ENCODE peak calls at places on chromosomes 6 and 20, in nine cellular contexts. H, J, L, P, I, W, M, A and R are unnamed samples.

GRCh38 chr6:147530132-147531060 is 21.9 kb downstream of the SAMD5 start:
- DNase-seq in H (no peak), J (no peak), L (no peak), P (no peak), I (no peak), W (no peak), M (peak; percentile 36), A (no peak), R (no peak)

GRCh38 chr6:169237496-169238134 is 16.0 kb downstream of the THBS2 start:
- DNase-seq in H (no peak), J (no peak), L (no peak), P (no peak), I (no peak), W (no peak), M (no peak), A (no peak), R (peak; percentile 65)

GRCh38 chr6:166565084-166565651 is 21.3 kb downstream of the RAMACL start:
- DNase-seq in H (no peak), J (no peak), L (no peak), P (no peak), I (no peak), W (no peak), M (no peak), A (no peak), R (no peak)

GRCh38 chr6:79034865-79035264 is 43.2 kb downstream of the PHIP start:
- DNase-seq in H (no peak), J (no peak), L (no peak), P (no peak), I (no peak), W (no peak), M (no peak), A (no peak), R (no peak)

GRCh38 chr6:123380257-123380656 is 256.5 kb downstream of the TRDN start:
- DNase-seq in H (no peak), J (no peak), L (no peak), P (no peak), I (no peak), W (no peak), M (no peak), A (peak; percentile 1), R (no peak)

GRCh38 chr6:165636415-165637048 is 26.5 kb downstream of the PDE10A start:
- DNase-seq in H (no peak), J (no peak), L (no peak), P (no peak), I (no peak), W (no peak), M (no peak), A (no peak), R (no peak)

GRCh38 chr6:13877116-13877515 is 47.6 kb upstream of the RNF182 start:
- DNase-seq in H (peak; percentile 10), J (no peak), L (no peak), P (no peak), I (no peak), W (no peak), M (no peak), A (no peak), R (no peak)

GRCh38 chr20:48752963-48753362 is 74.8 kb downstream of the PREX1 start:
- DNase-seq in H (no peak), J (no peak), L (no peak), P (no peak), I (no peak), W (no peak), M (no peak), A (no peak), R (no peak)

GRCh38 chr6:27605401-27606342 is 132.8 kb upstream of the ZNF184 start:
- DNase-seq in H (no peak), J (no peak), L (no peak), P (no peak), I (no peak), W (no peak), M (peak; percentile 96), A (peak; percentile 36), R (no peak)

GRCh38 chr6:139577124-139577800 is 202.8 kb upstream of the CITED2 start:
- DNase-seq in H (no peak), J (no peak), L (no peak), P (no peak), I (no peak), W (no peak), M (no peak), A (no peak), R (no peak)

GRCh38 chr6:68778356-68779020 is 143.4 kb downstream of the ADGRB3 start:
- DNase-seq in H (no peak), J (no peak), L (no peak), P (peak; percentile 55), I (no peak), W (no peak), M (peak; percentile 2), A (no peak), R (no peak)

GRCh38 chr6:75422024-75422639 is 71.5 kb downstream of the FILIP1 start:
- DNase-seq in H (no peak), J (no peak), L (no peak), P (no peak), I (no peak), W (no peak), M (no peak), A (no peak), R (no peak)

GRCh38 chr6:157989541-157990289 is 8.1 kb downstream of the SYNJ2 start:
- DNase-seq in H (no peak), J (no peak), L (no peak), P (no peak), I (peak; percentile 90), W (no peak), M (peak; percentile 55), A (no peak), R (peak; percentile 89)

GRCh38 chr20:31974975-31975481 is 7.1 kb downstream of the XKR7 start:
- DNase-seq in H (no peak), J (no peak), L (no peak), P (no peak), I (no peak), W (no peak), M (peak; percentile 65), A (no peak), R (no peak)

GRCh38 chr6:13807691-13808090 is 6.7 kb downstream of the MCUR1 start:
- DNase-seq in H (no peak), J (no peak), L (no peak), P (no peak), I (no peak), W (no peak), M (no peak), A (no peak), R (no peak)

GRCh38 chr6:144710207-144710606 is 425.1 kb downstream of the UTRN start:
- DNase-seq in H (peak; percentile 42), J (no peak), L (no peak), P (no peak), I (no peak), W (no peak), M (no peak), A (peak; percentile 58), R (no peak)

GRCh38 chr6:20154778-20155177 is 57.5 kb downstream of the MBOAT1 start:
- DNase-seq in H (no peak), J (no peak), L (no peak), P (no peak), I (no peak), W (no peak), M (no peak), A (no peak), R (no peak)

GRCh38 chr20:49750611-49751396 is 37.1 kb upstream of the B4GALT5 start:
- DNase-seq in H (no peak), J (no peak), L (no peak), P (no peak), I (no peak), W (no peak), M (no peak), A (no peak), R (no peak)

GRCh38 chr20:20843982-20844381 is 131.5 kb upstream of the RALGAPA2 start:
- DNase-seq in H (no peak), J (no peak), L (no peak), P (no peak), I (no peak), W (no peak), M (no peak), A (no peak), R (no peak)

GRCh38 chr6:148358196-148358785 is 15.7 kb downstream of the SASH1 start:
- DNase-seq in H (peak; percentile 8), J (no peak), L (no peak), P (no peak), I (no peak), W (no peak), M (no peak), A (no peak), R (no peak)

GRCh38 chr20:3209023-3209945 is at the start of gene ITPA:
- DNase-seq in H (no peak), J (peak; percentile 39), L (peak; percentile 52), P (peak; percentile 42), I (no peak), W (no peak), M (peak; percentile 61), A (peak; percentile 61), R (peak; percentile 84)

GRCh38 chr6:150091466-150091865 is 22.5 kb upstream of the ULBP3 start:
- DNase-seq in H (no peak), J (no peak), L (no peak), P (no peak), I (no peak), W (no peak), M (no peak), A (no peak), R (no peak)

GRCh38 chr6:96304997-96305396 is 216.6 kb upstream of the UFL1 start:
- DNase-seq in H (no peak), J (no peak), L (no peak), P (no peak), I (no peak), W (no peak), M (no peak), A (no peak), R (no peak)